ENCODE peak calls at places on chromosomes 3 and 15, in seven cellular contexts. H is IMR-90; U is psoas muscle; M is CD8-positive, alpha-beta memory T cell; C is H1; L is SJSA1; W is upper lobe of right lung. X is an unnamed sample. For H3K4me1 and H3K36me3, the result is how much of the 10 kb centered on the place peaks cover.

GRCh38 chr15:51331141-51331540 is 7.3 kb downstream of the CYP19A1 start:
- DNase-seq in H (peak), U (no peak), M (no peak), C (no peak), L (no peak), W (no peak), X (no peak)

GRCh38 chr3:56970401-56971002 is 90.0 kb upstream of the SPATA12 start:
- DNase-seq in H (peak), U (no peak), M (no peak), C (no peak), L (no peak), W (no peak), X (no peak)

GRCh38 chr3:113104746-113105479 is 106.4 kb upstream of the BOC start:
- DNase-seq in H (no peak), U (no peak), M (no peak), C (no peak), L (no peak), W (no peak), X (no peak)

GRCh38 chr3:182644013-182644412 is 149.3 kb upstream of the ATP11B start:
- DNase-seq in H (no peak), U (no peak), M (no peak), C (no peak), L (no peak), W (no peak), X (no peak)

GRCh38 chr15:35007397-35007796 is 19.3 kb upstream of the ZNF770 start:
- DNase-seq in H (no peak), U (no peak), M (no peak), C (no peak), L (no peak), W (no peak), X (no peak)

GRCh38 chr3:84547207-84547606 is 411.6 kb upstream of the CADM2 start:
- DNase-seq in H (no peak), U (no peak), M (no peak), C (no peak), L (no peak), W (no peak), X (no peak)

GRCh38 chr3:69250014-69250413 is 127.6 kb upstream of the LMOD3 start:
- DNase-seq in H (no peak), U (no peak), M (peak), C (peak), L (no peak), W (no peak), X (no peak)

GRCh38 chr3:102979682-102980378 is 545.0 kb downstream of the ZPLD1 start:
- DNase-seq in H (peak), U (peak), M (no peak), C (no peak), L (peak), W (no peak), X (no peak)

GRCh38 chr3:138174421-138175122 is at the start of gene DBR1:
- DNase-seq in H (peak), U (peak), M (peak), C (peak), L (peak), W (peak), X (peak)

GRCh38 chr3:128498127-128498626 is 5.2 kb upstream of the GATA2 start:
- DNase-seq in H (no peak), U (no peak), M (no peak), C (no peak), L (no peak), W (no peak), X (no peak)

GRCh38 chr3:128329491-128330300 is 137.0 kb downstream of the DNAJB8 start:
- DNase-seq in H (no peak), U (no peak), M (no peak), C (no peak), L (no peak), W (peak), X (no peak)

GRCh38 chr3:161950318-161950717 is 453.7 kb downstream of the OTOL1 start:
- DNase-seq in H (no peak), U (no peak), M (no peak), C (no peak), L (no peak), W (no peak), X (no peak)
- H3K4me1 ChIP-seq in H (under half), U (under half), M (under half), C (under half), L (under half), W (under half), X (under half)

GRCh38 chr15:44550734-44551133 is 13.8 kb downstream of the EIF3J start:
- DNase-seq in H (no peak), U (no peak), M (no peak), C (no peak), L (no peak), W (no peak), X (no peak)
- H3K36me3 ChIP-seq in H (under half), U (under half), M (under half), C (under half), L (half or more), W (under half), X (half or more)

GRCh38 chr15:55970286-55970685 is 23.1 kb downstream of the NEDD4 start:
- DNase-seq in H (no peak), U (no peak), M (no peak), C (no peak), L (no peak), W (no peak), X (no peak)
- H3K4me1 ChIP-seq in H (under half), U (under half), M (under half), C (under half), L (under half), W (under half), X (under half)

DNA sequence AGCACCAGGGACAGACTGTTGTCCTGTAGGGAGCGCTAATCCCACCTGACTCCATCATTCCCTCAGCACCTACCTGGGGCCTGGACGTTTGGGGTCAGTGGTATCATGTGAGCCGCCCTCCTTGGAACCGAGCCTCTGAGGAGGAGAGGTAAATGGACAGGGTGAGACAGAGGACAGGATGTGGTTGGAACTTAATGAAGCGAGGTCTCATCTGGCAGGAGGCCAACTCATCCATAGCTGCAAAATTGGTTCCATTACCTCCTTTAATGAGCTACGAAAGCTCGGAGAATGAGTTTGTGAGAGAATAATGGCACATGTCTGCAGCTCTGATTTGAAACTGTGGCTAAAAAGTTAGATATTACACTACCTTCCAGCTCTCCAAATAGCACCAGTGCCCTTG is 14.0 kb downstream of the MAPKAPK3 start:
- DNase-seq in H (no peak), U (no peak), M (no peak), C (no peak), L (no peak), W (no peak), X (no peak)
- H3K36me3 ChIP-seq in H (under half), U (under half), M (under half), C (under half), L (under half), W (under half), X (under half)

GRCh38 chr3:127071597-127072001 is 88.7 kb downstream of the PLXNA1 start:
- DNase-seq in H (no peak), U (peak), M (peak), C (no peak), L (no peak), W (peak), X (peak)
- H3K4me1 ChIP-seq in H (under half), U (under half), M (under half), C (under half), L (under half), W (under half), X (under half)

GRCh38 chr15:90437516-90437915 is 49.5 kb downstream of the IQGAP1 start:
- DNase-seq in H (no peak), U (no peak), M (no peak), C (no peak), L (no peak), W (no peak), X (no peak)

GRCh38 chr15:90439946-90440345 is 51.9 kb downstream of the IQGAP1 start:
- DNase-seq in H (no peak), U (no peak), M (no peak), C (no peak), L (no peak), W (no peak), X (no peak)

GRCh38 chr15:90441011-90441410 is 53.0 kb downstream of the IQGAP1 start:
- DNase-seq in H (no peak), U (no peak), M (no peak), C (no peak), L (no peak), W (no peak), X (no peak)

GRCh38 chr15:90435652-90436337 is 47.8 kb downstream of the IQGAP1 start:
- DNase-seq in H (no peak), U (no peak), M (no peak), C (no peak), L (no peak), W (no peak), X (no peak)

GRCh38 chr15:90436952-90437351 is 48.9 kb downstream of the IQGAP1 start:
- DNase-seq in H (no peak), U (no peak), M (no peak), C (no peak), L (no peak), W (no peak), X (no peak)
- H3K36me3 ChIP-seq in H (under half), U (under half), M (under half), C (under half), L (half or more), W (half or more), X (half or more)

GRCh38 chr3:31958721-31959152 is 22.3 kb downstream of the OSBPL10 start:
- DNase-seq in H (no peak), U (no peak), M (no peak), C (peak), L (no peak), W (no peak), X (no peak)

GRCh38 chr3:31953091-31953490 is 28.0 kb downstream of the OSBPL10 start:
- DNase-seq in H (no peak), U (no peak), M (no peak), C (no peak), L (no peak), W (no peak), X (no peak)

GRCh38 chr3:31953636-31954035 is 27.4 kb downstream of the OSBPL10 start:
- DNase-seq in H (no peak), U (no peak), M (no peak), C (no peak), L (no peak), W (no peak), X (no peak)

GRCh38 chr3:31957106-31957505 is 24.0 kb downstream of the OSBPL10 start:
- DNase-seq in H (no peak), U (no peak), M (no peak), C (peak), L (no peak), W (no peak), X (no peak)

DNA sequence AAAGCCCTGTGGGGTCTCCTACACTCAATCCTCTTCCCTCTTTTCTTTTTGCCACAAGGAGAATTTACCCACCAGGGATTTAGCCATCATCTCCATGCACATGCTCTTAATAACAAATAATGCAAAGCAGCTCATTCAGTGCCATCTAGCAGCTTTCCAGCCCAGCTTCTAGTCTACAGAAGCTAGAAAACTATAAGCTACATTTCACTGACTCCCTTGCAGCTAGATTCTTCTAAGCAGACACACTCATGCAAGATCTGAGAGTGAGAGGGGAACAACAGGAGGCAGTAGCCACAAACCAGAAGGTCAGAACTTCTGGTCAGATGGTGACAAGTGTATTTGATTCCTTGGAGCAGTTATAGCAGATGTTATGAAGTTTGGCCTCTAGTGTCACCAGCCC is 25.5 kb downstream of the OSBPL10 start:
- DNase-seq in H (no peak), U (no peak), M (no peak), C (peak), L (no peak), W (no peak), X (no peak)
- H3K4me1 ChIP-seq in H (under half), U (under half), M (under half), C (under half), L (under half), W (under half), X (under half)

X was measured in lower lobe of right lung.